ENCODE peak calls at places on chromosome 19, in four cellular contexts. D, S, P and Z are unnamed samples.

GRCh38 chr19:53879145-53880037 is 2.6 kb upstream of the PRKCG start:
- DNase-seq in D (peak; percentile 83), S (peak; percentile 92), P (peak; percentile 92), Z (peak; percentile 83)

GRCh38 chr19:28840891-28841290 is 372.1 kb downstream of the UQCRFS1 start:
- DNase-seq in D (no peak), S (no peak), P (peak; percentile 19), Z (no peak)

GRCh38 chr19:39362682-39363657 is 20.7 kb downstream of the SAMD4B start:
- DNase-seq in D (peak; percentile 85), S (peak; percentile 56), P (no peak), Z (no peak)

GRCh38 chr19:52734340-52734892 is 428 bp downstream of the ZNF611 start:
- DNase-seq in D (no peak), S (peak; percentile 35), P (no peak), Z (peak; percentile 41)

GRCh38 chr19:30029721-30030510 is 87.9 kb downstream of the URI1 start:
- DNase-seq in D (peak; percentile 56), S (no peak), P (no peak), Z (peak; percentile 86)

GRCh38 chr19:10289167-10289835 is 451 bp upstream of the ICAM5 start:
- DNase-seq in D (peak; percentile 54), S (peak; percentile 62), P (no peak), Z (peak; percentile 60)

GRCh38 chr19:6070179-6071102 is 39.9 kb downstream of the RFX2 start:
- DNase-seq in D (no peak), S (no peak), P (no peak), Z (no peak)

GRCh38 chr19:53810187-53810546 is 13.9 kb downstream of the NLRP12 start:
- DNase-seq in D (no peak), S (no peak), P (no peak), Z (no peak)

GRCh38 chr19:33795370-33796163 is 1.1 kb upstream of the KCTD15 start:
- DNase-seq in D (peak; percentile 75), S (peak; percentile 85), P (no peak), Z (peak; percentile 75)

GRCh38 chr19:28289294-28290063 is 923.5 kb downstream of the UQCRFS1 start:
- DNase-seq in D (no peak), S (no peak), P (no peak), Z (no peak)

GRCh38 chr19:5479958-5480357 is 24.7 kb downstream of the ZNRF4 start:
- DNase-seq in D (no peak), S (no peak), P (no peak), Z (no peak)

GRCh38 chr19:30208661-30209060 is 163.5 kb upstream of the ZNF536 start:
- DNase-seq in D (no peak), S (no peak), P (no peak), Z (no peak)

GRCh38 chr19:4061178-4061682 is 5.5 kb downstream of the ZBTB7A start:
- DNase-seq in D (no peak), S (no peak), P (no peak), Z (no peak)

GRCh38 chr19:10290439-10290875 is 705 bp downstream of the ICAM5 start:
- DNase-seq in D (peak; percentile 7), S (no peak), P (no peak), Z (no peak)

DNA sequence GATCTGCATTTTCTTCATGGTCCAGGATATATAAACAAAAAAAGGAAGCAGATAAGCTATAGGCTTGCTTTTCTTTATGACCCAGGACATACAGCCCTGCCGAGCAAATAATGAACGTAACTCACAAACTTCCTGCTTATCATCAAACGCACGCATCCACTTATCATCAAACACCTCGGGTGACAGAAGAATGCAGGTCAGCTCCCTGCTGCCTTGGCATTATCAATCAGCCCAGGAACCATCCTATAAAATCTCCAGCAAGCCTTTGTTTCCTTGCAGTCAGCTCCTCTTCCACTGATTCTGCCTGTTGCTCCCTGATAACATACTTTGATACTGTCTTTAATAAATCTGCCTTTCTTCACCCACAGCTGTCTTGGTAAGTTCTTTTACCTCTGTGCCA is 5.3 kb upstream of the ZNF583 start:
- DNase-seq in D (no peak), S (no peak), P (no peak), Z (no peak)
- H3K14ac ChIP-seq in D (no peak overlapping the region), S (no peak overlapping the region), P (no peak overlapping the region), Z (no peak overlapping the region)

DNA sequence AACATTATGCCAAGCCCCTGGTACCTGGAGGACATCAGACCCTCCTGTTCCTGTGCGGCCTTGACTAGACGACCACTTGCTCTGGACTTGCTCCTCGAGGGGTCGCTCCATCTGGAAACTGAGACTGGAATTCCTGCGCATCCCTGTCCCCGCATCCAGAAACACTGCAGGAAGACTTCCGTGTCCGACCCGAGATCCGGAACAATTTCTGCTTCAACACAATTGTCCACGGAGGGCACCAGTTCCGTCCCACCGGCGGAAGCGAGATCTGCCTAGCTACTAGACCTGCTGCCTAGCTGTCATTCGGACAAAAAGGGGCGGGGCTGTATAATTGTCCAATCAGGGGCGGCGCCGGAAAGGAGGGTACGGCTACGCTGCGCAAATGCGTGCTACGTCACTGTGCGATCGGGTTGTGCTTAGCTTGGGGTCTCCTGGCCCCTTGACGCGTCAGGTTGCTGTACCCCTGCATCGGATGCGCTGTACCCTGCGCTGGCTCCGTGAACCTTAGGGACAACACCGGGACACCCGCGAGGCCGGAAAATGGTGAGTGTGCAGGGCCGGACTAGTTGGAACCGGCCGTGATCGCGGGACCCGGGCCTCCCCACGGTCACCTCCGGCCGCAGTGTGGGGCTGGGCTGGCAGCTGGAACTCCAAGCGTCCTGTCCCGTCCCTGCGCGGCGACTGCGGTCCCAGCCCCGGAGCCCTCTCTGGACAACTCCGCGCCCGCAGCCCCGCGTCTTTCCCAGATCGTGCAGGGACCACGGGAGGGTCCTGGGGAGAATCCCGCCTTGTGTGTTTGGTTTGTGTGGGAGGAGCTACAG is at the start of the genes ZNF490 and ZNF791:
- DNase-seq in D (peak; percentile 97), S (peak; percentile 98), P (peak; percentile 85), Z (peak; percentile 96)
- H3K4ac ChIP-seq in D (peak within 1 kb of the TSS; percentile 91), S (peak within 1 kb of the TSS; percentile 90), P (no peak within 1 kb of the TSS), Z (peak within 1 kb of the TSS; percentile 93)

DNA sequence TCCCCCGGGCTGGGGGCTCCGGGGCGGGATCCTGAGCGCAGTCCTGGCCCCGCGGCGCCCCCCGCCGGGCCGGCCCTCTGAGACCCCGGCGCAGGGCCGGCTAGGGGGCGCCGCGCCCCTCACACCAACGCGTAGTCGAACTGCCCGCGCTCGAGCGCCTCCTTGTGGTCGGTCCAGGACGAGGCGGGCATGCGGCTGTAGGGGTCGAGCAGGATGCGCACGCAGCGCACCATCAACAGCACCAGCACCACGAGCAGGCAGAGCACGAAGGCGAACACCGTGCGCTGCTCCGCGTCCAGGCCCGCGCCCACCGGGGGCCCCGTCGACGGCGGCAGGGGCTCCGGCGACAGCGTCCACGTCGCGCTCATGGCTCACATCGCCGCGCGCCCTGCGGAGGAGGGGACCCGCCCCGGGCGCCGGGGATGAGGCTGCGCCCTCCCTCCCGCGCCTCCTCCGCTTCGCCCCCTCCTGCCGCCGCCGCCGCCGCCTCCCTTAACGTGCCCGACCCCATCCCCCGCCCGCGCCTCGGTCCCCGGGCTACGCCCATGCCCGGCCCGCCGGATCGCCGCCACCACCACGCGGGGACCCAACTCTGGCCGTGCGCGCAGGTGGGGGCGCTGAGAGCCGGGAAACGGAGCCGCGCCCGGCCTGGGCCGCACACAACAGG is 631 bp downstream of the CTXN1 start:
- DNase-seq in D (peak; percentile 73), S (peak; percentile 75), P (peak; percentile 79), Z (peak; percentile 73)
- H3K14ac ChIP-seq in D (no peak overlapping the region), S (no peak overlapping the region), P (no peak overlapping the region), Z (peak overlapping the region; percentile 14)

DNA sequence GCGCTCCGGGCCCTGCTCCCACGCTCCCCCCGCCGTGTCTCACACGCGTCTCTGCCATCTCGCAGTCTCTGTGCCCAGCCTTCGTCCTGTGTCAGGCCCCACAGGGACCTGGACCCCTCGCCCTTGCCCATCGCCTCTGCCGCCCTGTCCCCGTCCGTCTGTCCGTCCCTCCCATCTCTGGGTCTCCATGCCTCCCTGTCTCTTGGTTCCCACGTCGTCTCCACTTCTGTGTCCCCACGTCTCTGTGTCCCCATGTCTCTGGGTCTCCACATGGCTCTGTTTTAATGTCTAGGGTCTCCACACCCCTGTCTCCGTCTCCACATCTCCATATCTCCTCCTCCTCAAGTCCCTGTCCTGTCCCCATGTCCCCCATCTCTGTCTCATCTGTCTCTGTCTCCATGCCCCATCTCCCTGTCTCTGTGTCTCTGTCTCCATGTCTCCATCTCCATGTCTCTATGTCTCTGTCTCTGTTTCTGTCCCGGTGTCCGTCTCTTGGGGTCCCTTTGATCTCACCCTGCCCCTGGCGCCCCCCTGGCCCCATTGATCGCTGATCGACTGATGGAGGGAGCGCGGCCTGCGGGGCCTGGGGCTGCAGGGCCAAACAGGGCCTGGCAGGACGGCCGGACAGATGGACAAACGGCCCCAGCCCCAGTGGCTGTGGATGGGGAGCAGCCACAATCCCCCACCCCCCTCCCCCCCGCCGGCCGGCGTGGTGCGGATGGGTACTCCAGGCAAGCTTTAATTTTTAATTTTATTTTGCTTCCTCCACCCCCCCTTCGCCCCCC is 12.8 kb downstream of the ERFL start:
- DNase-seq in D (no peak), S (no peak), P (no peak), Z (no peak)
- H3K4ac ChIP-seq in D (no peak overlapping the region), S (no peak overlapping the region), P (no peak overlapping the region), Z (no peak overlapping the region)

DNA sequence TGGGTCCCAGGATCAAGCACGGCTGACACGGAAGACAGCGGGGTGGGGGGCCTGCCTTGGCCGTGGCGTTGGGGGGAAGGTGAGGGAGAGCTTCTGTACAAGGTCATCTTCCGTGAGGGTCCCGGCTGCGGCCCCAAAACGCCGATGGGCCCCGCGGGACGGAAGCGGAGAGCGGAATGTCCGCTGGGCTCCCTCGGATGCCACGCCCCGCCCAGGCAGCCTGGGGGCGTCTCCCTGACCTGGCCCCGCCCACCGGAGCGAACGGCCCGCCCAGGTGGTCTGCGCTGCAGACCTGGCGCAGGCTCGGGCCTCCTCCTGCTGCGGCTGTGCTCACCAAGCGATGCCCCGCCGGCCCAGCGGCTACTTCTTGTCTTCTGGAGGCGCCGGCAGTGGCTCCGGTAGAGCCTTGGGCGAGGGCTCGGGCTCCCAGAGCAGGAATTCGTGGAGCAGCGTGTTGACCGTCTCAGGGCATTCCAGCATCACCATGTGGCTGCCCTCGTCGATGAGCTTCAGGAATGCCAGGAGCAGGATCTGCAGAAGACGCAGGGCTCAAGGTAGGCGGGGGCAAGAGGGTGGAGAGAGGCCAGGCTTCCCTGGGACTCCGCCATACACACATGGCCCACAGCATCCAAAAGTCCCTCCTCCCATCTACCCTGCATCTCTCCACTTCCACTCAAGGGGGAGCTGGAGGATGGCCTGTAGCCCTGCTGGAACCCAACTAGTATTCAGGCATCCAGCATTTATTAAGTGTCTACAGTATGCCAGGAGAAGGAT is 10.7 kb downstream of the ABHD8 start:
- DNase-seq in D (peak; percentile 82), S (peak; percentile 94), P (peak; percentile 82), Z (peak; percentile 93)
- H3K14ac ChIP-seq in D (peak overlapping the region; percentile 73), S (peak overlapping the region; percentile 68), P (no peak overlapping the region), Z (peak overlapping the region; percentile 73)

GRCh38 chr19:49427855-49428546 is 2.8 kb downstream of the GFY start:
- DNase-seq in D (no peak), S (no peak), P (no peak), Z (peak; percentile 21)
- H3K4ac ChIP-seq in D (no peak overlapping the region), S (no peak overlapping the region), P (peak overlapping the region; percentile 87), Z (no peak overlapping the region)

DNA sequence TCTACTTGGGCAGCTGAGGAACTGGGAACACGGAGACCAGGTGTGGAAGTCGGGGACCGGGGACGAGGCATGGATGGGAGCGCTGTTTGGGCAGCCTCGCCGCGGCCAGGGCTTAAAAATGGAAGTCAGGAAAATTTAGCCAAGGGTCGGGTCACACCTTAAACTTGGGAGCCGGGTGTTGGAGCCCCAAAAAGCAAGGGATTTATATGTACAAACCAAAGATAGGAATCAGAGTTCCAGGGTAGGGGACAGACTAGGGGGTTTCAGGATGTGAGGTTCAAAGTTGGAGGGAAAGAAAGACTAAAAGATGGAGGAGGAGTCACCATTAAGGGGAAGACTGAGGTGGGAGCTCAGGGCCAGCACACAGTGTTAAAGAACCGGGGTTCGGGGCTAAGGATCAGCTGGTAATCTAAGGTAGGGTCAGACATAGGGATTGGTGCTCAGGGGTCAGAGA is 530 bp downstream of the FOXA3 start:
- DNase-seq in D (no peak), S (no peak), P (no peak), Z (no peak)
- H3K14ac ChIP-seq in D (no peak overlapping the region), S (no peak overlapping the region), P (peak overlapping the region; percentile 72), Z (peak overlapping the region; percentile 40)